ENCODE peak calls at places on chromosome 15, in six cellular contexts. One of them, this sample, is unnamed. For H3K4me1 and H3K27me3, the result is how much of the 10 kb centered on the place peaks cover.

GRCh38 chr15:22889146-22889818 is 50.8 kb downstream of the NIPA2 start:
- DNase-seq in prostate gland: no peak
- DNase-seq in psoas muscle: no peak
- DNase-seq in endodermal cell: no peak
- DNase-seq in CD8-positive, alpha-beta T cell: no peak
- DNase-seq in HCT116: no peak
- DNase-seq in this sample: no peak

GRCh38 chr15:99487337-99487730 is 78.5 kb upstream of the MEF2A start:
- DNase-seq in prostate gland: no peak
- DNase-seq in psoas muscle: no peak
- DNase-seq in endodermal cell: no peak
- DNase-seq in CD8-positive, alpha-beta T cell: no peak
- DNase-seq in HCT116: no peak
- DNase-seq in this sample: no peak

GRCh38 chr15:68795298-68795848 is 25.3 kb downstream of the ANP32A start:
- DNase-seq in prostate gland: peak
- DNase-seq in psoas muscle: peak
- DNase-seq in endodermal cell: peak
- DNase-seq in CD8-positive, alpha-beta T cell: peak
- DNase-seq in HCT116: no peak
- DNase-seq in this sample: peak

GRCh38 chr15:70195808-70196304 is 98.1 kb upstream of the TLE3 start:
- DNase-seq in prostate gland: peak
- DNase-seq in psoas muscle: peak
- DNase-seq in endodermal cell: no peak
- DNase-seq in CD8-positive, alpha-beta T cell: no peak
- DNase-seq in HCT116: no peak
- DNase-seq in this sample: no peak

GRCh38 chr15:100383302-100384107 is 41.7 kb upstream of the ADAMTS17 start:
- DNase-seq in prostate gland: peak
- DNase-seq in psoas muscle: no peak
- DNase-seq in endodermal cell: peak
- DNase-seq in CD8-positive, alpha-beta T cell: no peak
- DNase-seq in HCT116: peak
- DNase-seq in this sample: no peak

GRCh38 chr15:33636234-33636633 is 325.5 kb downstream of the RYR3 start:
- DNase-seq in prostate gland: no peak
- DNase-seq in psoas muscle: no peak
- DNase-seq in endodermal cell: no peak
- DNase-seq in CD8-positive, alpha-beta T cell: no peak
- DNase-seq in HCT116: no peak
- DNase-seq in this sample: no peak

GRCh38 chr15:38076806-38077205 is 142.4 kb downstream of the TMCO5A start:
- DNase-seq in prostate gland: no peak
- DNase-seq in psoas muscle: peak
- DNase-seq in endodermal cell: peak
- DNase-seq in CD8-positive, alpha-beta T cell: no peak
- DNase-seq in HCT116: no peak
- DNase-seq in this sample: no peak

GRCh38 chr15:101000271-101000681 is 81.1 kb downstream of the LRRK1 start:
- DNase-seq in prostate gland: no peak
- DNase-seq in psoas muscle: no peak
- DNase-seq in endodermal cell: peak
- DNase-seq in CD8-positive, alpha-beta T cell: no peak
- DNase-seq in HCT116: no peak
- DNase-seq in this sample: no peak

GRCh38 chr15:61794881-61795280 is 265.4 kb downstream of the VPS13C start:
- DNase-seq in prostate gland: no peak
- DNase-seq in psoas muscle: no peak
- DNase-seq in endodermal cell: no peak
- DNase-seq in CD8-positive, alpha-beta T cell: no peak
- DNase-seq in HCT116: no peak
- DNase-seq in this sample: no peak

GRCh38 chr15:67089218-67090193 is 24.1 kb downstream of the SMAD3 start:
- DNase-seq in prostate gland: no peak
- DNase-seq in psoas muscle: no peak
- DNase-seq in endodermal cell: peak
- DNase-seq in CD8-positive, alpha-beta T cell: no peak
- DNase-seq in HCT116: no peak
- DNase-seq in this sample: no peak

GRCh38 chr15:84810073-84810840 is 6.9 kb upstream of the ALPK3 start:
- DNase-seq in prostate gland: no peak
- DNase-seq in psoas muscle: peak
- DNase-seq in endodermal cell: peak
- DNase-seq in CD8-positive, alpha-beta T cell: no peak
- DNase-seq in HCT116: no peak
- DNase-seq in this sample: no peak

GRCh38 chr15:46344115-46344749 is 709.4 kb downstream of the SQOR start:
- DNase-seq in prostate gland: no peak
- DNase-seq in psoas muscle: no peak
- DNase-seq in endodermal cell: no peak
- DNase-seq in CD8-positive, alpha-beta T cell: no peak
- DNase-seq in HCT116: no peak
- DNase-seq in this sample: no peak

GRCh38 chr15:94412979-94413741 is 181.8 kb downstream of the MCTP2 start:
- DNase-seq in prostate gland: no peak
- DNase-seq in psoas muscle: no peak
- DNase-seq in endodermal cell: no peak
- DNase-seq in CD8-positive, alpha-beta T cell: no peak
- DNase-seq in HCT116: peak
- DNase-seq in this sample: no peak

GRCh38 chr15:97875513-97876285 is 84.8 kb upstream of the ARRDC4 start:
- DNase-seq in prostate gland: no peak
- DNase-seq in psoas muscle: no peak
- DNase-seq in endodermal cell: peak
- DNase-seq in CD8-positive, alpha-beta T cell: no peak
- DNase-seq in HCT116: peak
- DNase-seq in this sample: no peak

GRCh38 chr15:92591275-92591674 is 64.3 kb downstream of the FAM174B start:
- DNase-seq in prostate gland: no peak
- DNase-seq in psoas muscle: no peak
- DNase-seq in endodermal cell: no peak
- DNase-seq in CD8-positive, alpha-beta T cell: no peak
- DNase-seq in HCT116: no peak
- DNase-seq in this sample: no peak

GRCh38 chr15:36831125-36831914 is 251.9 kb downstream of the CDIN1 start:
- DNase-seq in prostate gland: no peak
- DNase-seq in psoas muscle: no peak
- DNase-seq in endodermal cell: no peak
- DNase-seq in CD8-positive, alpha-beta T cell: no peak
- DNase-seq in HCT116: no peak
- DNase-seq in this sample: no peak

GRCh38 chr15:88835119-88835518 is 31.9 kb downstream of the ACAN start:
- DNase-seq in prostate gland: no peak
- DNase-seq in psoas muscle: no peak
- DNase-seq in endodermal cell: no peak
- DNase-seq in CD8-positive, alpha-beta T cell: no peak
- DNase-seq in HCT116: no peak
- DNase-seq in this sample: no peak

GRCh38 chr15:69546182-69546581 is 93.6 kb downstream of the RPLP1 start:
- DNase-seq in prostate gland: no peak
- DNase-seq in psoas muscle: no peak
- DNase-seq in endodermal cell: no peak
- DNase-seq in CD8-positive, alpha-beta T cell: no peak
- DNase-seq in HCT116: no peak
- DNase-seq in this sample: no peak

GRCh38 chr15:101024111-101024695 is 105.0 kb downstream of the LRRK1 start:
- DNase-seq in prostate gland: no peak
- DNase-seq in psoas muscle: no peak
- DNase-seq in endodermal cell: peak
- DNase-seq in CD8-positive, alpha-beta T cell: peak
- DNase-seq in HCT116: no peak
- DNase-seq in this sample: no peak

GRCh38 chr15:80152896-80153876 is at the start of gene FAH:
- DNase-seq in prostate gland: no peak
- DNase-seq in psoas muscle: no peak
- DNase-seq in endodermal cell: peak
- DNase-seq in CD8-positive, alpha-beta T cell: peak
- DNase-seq in HCT116: no peak
- DNase-seq in this sample: no peak

GRCh38 chr15:71440479-71441071 is 325.3 kb downstream of the THSD4 start:
- DNase-seq in prostate gland: no peak
- DNase-seq in psoas muscle: no peak
- DNase-seq in endodermal cell: no peak
- DNase-seq in CD8-positive, alpha-beta T cell: no peak
- DNase-seq in HCT116: peak
- DNase-seq in this sample: no peak

GRCh38 chr15:101003076-101003475 is 83.9 kb downstream of the LRRK1 start:
- DNase-seq in prostate gland: no peak
- DNase-seq in psoas muscle: no peak
- DNase-seq in endodermal cell: no peak
- DNase-seq in CD8-positive, alpha-beta T cell: no peak
- DNase-seq in HCT116: no peak
- DNase-seq in this sample: no peak

GRCh38 chr15:69120732-69121131 is 39.7 kb upstream of the GLCE start:
- DNase-seq in prostate gland: no peak
- DNase-seq in psoas muscle: no peak
- DNase-seq in endodermal cell: no peak
- DNase-seq in CD8-positive, alpha-beta T cell: no peak
- DNase-seq in HCT116: no peak
- DNase-seq in this sample: no peak

GRCh38 chr15:78633348-78633747 is 7.7 kb downstream of the CHRNB4 start:
- DNase-seq in prostate gland: no peak
- DNase-seq in psoas muscle: no peak
- DNase-seq in endodermal cell: no peak
- DNase-seq in CD8-positive, alpha-beta T cell: no peak
- DNase-seq in HCT116: no peak
- DNase-seq in this sample: no peak

DNA sequence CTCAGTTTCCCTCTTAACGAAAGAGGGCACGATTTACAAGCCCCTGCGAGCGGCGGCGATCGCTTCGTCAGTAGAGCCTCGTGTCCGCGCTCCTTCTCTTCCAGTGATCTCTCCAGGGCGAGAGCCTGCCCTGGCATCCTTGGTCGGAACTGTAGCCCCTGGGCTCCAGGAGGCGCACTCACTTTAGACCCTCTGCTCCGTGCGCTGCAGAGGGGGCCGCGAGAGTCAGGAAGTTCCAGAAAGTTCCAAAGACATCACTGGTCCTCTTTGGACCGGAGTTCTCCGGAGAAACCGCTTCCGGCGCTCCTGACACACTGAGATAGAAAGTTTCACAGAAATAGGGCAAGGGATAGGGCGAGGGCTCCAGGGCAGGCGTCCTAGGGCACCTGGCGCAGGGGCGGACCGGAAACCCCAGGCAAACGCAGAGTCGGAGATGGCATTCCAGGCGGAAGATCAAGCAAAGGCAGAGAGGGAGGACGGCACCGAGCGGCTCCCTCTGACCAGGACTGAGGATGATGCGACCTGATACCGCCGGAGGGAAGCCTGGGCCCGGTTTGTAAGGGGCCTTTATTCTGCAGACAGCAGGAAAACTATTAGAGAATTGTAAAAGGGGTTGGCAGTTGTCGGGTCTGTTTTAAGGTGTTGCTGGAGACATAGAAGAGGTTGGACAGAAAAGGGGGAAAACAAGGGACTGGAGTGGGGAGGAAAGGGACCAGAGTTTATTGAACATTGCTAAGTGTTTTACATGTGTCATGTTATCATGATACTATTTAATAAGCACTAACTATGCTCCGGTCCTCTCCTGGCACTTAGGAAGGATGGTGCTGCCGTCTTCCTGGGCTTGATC is 1.3 kb upstream of the CPEB1 start:
- DNase-seq in prostate gland: no peak
- DNase-seq in psoas muscle: peak
- DNase-seq in endodermal cell: peak
- DNase-seq in CD8-positive, alpha-beta T cell: no peak
- DNase-seq in HCT116: no peak
- DNase-seq in this sample: no peak
- H3K4me3 ChIP-seq in prostate gland: peak
- H3K4me3 ChIP-seq in psoas muscle: peak
- H3K4me3 ChIP-seq in endodermal cell: peak
- H3K4me3 ChIP-seq in CD8-positive, alpha-beta T cell: peak
- H3K4me3 ChIP-seq in HCT116: no peak
- H3K4me3 ChIP-seq in this sample: peak

GRCh38 chr15:81235781-81236507 is 39.3 kb downstream of the IL16 start:
- DNase-seq in prostate gland: no peak
- DNase-seq in psoas muscle: peak
- DNase-seq in endodermal cell: no peak
- DNase-seq in CD8-positive, alpha-beta T cell: no peak
- DNase-seq in HCT116: no peak
- DNase-seq in this sample: no peak

GRCh38 chr15:81239190-81239589 is 42.5 kb downstream of the IL16 start:
- DNase-seq in prostate gland: no peak
- DNase-seq in psoas muscle: no peak
- DNase-seq in endodermal cell: no peak
- DNase-seq in CD8-positive, alpha-beta T cell: no peak
- DNase-seq in HCT116: no peak
- DNase-seq in this sample: no peak

GRCh38 chr15:81229596-81229995 is 32.9 kb downstream of the IL16 start:
- DNase-seq in prostate gland: no peak
- DNase-seq in psoas muscle: peak
- DNase-seq in endodermal cell: no peak
- DNase-seq in CD8-positive, alpha-beta T cell: no peak
- DNase-seq in HCT116: no peak
- DNase-seq in this sample: no peak

GRCh38 chr15:81235276-81235675 is 38.6 kb downstream of the IL16 start:
- DNase-seq in prostate gland: no peak
- DNase-seq in psoas muscle: no peak
- DNase-seq in endodermal cell: no peak
- DNase-seq in CD8-positive, alpha-beta T cell: no peak
- DNase-seq in HCT116: no peak
- DNase-seq in this sample: no peak
- H3K4me1 ChIP-seq in prostate gland: under half
- H3K4me1 ChIP-seq in psoas muscle: under half
- H3K4me1 ChIP-seq in endodermal cell: under half
- H3K4me1 ChIP-seq in CD8-positive, alpha-beta T cell: under half
- H3K4me1 ChIP-seq in HCT116: under half
- H3K4me1 ChIP-seq in this sample: under half

GRCh38 chr15:31974855-31975421 is 55.4 kb upstream of the CHRNA7 start:
- DNase-seq in prostate gland: no peak
- DNase-seq in psoas muscle: no peak
- DNase-seq in endodermal cell: peak
- DNase-seq in CD8-positive, alpha-beta T cell: no peak
- DNase-seq in HCT116: no peak
- DNase-seq in this sample: peak

GRCh38 chr15:31974154-31974794 is 56.0 kb upstream of the CHRNA7 start:
- DNase-seq in prostate gland: no peak
- DNase-seq in psoas muscle: no peak
- DNase-seq in endodermal cell: peak
- DNase-seq in CD8-positive, alpha-beta T cell: no peak
- DNase-seq in HCT116: no peak
- DNase-seq in this sample: no peak

GRCh38 chr15:31975446-31976229 is 54.7 kb upstream of the CHRNA7 start:
- DNase-seq in prostate gland: no peak
- DNase-seq in psoas muscle: no peak
- DNase-seq in endodermal cell: peak
- DNase-seq in CD8-positive, alpha-beta T cell: no peak
- DNase-seq in HCT116: no peak
- DNase-seq in this sample: no peak

GRCh38 chr15:31977138-31977537 is 53.2 kb upstream of the CHRNA7 start:
- DNase-seq in prostate gland: no peak
- DNase-seq in psoas muscle: no peak
- DNase-seq in endodermal cell: no peak
- DNase-seq in CD8-positive, alpha-beta T cell: no peak
- DNase-seq in HCT116: no peak
- DNase-seq in this sample: no peak

GRCh38 chr15:31977812-31978662 is 52.3 kb upstream of the CHRNA7 start:
- DNase-seq in prostate gland: peak
- DNase-seq in psoas muscle: no peak
- DNase-seq in endodermal cell: peak
- DNase-seq in CD8-positive, alpha-beta T cell: peak
- DNase-seq in HCT116: peak
- DNase-seq in this sample: peak
- H3K27me3 ChIP-seq in prostate gland: under half
- H3K27me3 ChIP-seq in psoas muscle: under half
- H3K27me3 ChIP-seq in endodermal cell: under half
- H3K27me3 ChIP-seq in CD8-positive, alpha-beta T cell: under half
- H3K27me3 ChIP-seq in HCT116: under half
- H3K27me3 ChIP-seq in this sample: under half

GRCh38 chr15:40952301-40952900 is 870 bp upstream of the CHAC1 start:
- DNase-seq in prostate gland: no peak
- DNase-seq in psoas muscle: no peak
- DNase-seq in endodermal cell: peak
- DNase-seq in CD8-positive, alpha-beta T cell: no peak
- DNase-seq in HCT116: no peak
- DNase-seq in this sample: no peak
- H3K4me3 ChIP-seq in prostate gland: peak
- H3K4me3 ChIP-seq in psoas muscle: peak
- H3K4me3 ChIP-seq in endodermal cell: peak
- H3K4me3 ChIP-seq in CD8-positive, alpha-beta T cell: peak
- H3K4me3 ChIP-seq in HCT116: peak
- H3K4me3 ChIP-seq in this sample: peak